ENCODE peak calls at places on chromosome 4, in six cellular contexts. One of them, this sample, is unnamed.

GRCh38 chr4:5632571-5632970 is 75.8 kb downstream of the EVC2 start:
- DNase-seq in activated CD4-positive, alpha-beta T cell treated with anti-CD3 and anti-CD28 coated beads for 1 hour: no peak
- DNase-seq in mesothelial cell of epicardium: no peak
- DNase-seq in adipocyte: no peak
- DNase-seq in stimulated activated naive CD8-positive, alpha-beta T cell treated with anti-CD3 and anti-CD28 coated beads, Interleukin-15, amount 100 ng/mL, for 72 hours: no peak
- DNase-seq in EH: no peak
- DNase-seq in this sample: no peak

GRCh38 chr4:4491396-4491893 is 50.4 kb downstream of the STX18 start:
- DNase-seq in activated CD4-positive, alpha-beta T cell treated with anti-CD3 and anti-CD28 coated beads for 1 hour: no peak
- DNase-seq in mesothelial cell of epicardium: no peak
- DNase-seq in adipocyte: no peak
- DNase-seq in stimulated activated naive CD8-positive, alpha-beta T cell treated with anti-CD3 and anti-CD28 coated beads, Interleukin-15, amount 100 ng/mL, for 72 hours: no peak
- DNase-seq in EH: no peak
- DNase-seq in this sample: no peak

GRCh38 chr4:119659576-119659975 is 31.0 kb upstream of the PDE5A start:
- DNase-seq in activated CD4-positive, alpha-beta T cell treated with anti-CD3 and anti-CD28 coated beads for 1 hour: no peak
- DNase-seq in mesothelial cell of epicardium: no peak
- DNase-seq in adipocyte: peak; percentile 50
- DNase-seq in stimulated activated naive CD8-positive, alpha-beta T cell treated with anti-CD3 and anti-CD28 coated beads, Interleukin-15, amount 100 ng/mL, for 72 hours: no peak
- DNase-seq in EH: peak; percentile 81
- DNase-seq in this sample: no peak

GRCh38 chr4:139556071-139556734 is at the start of gene SETD7:
- DNase-seq in activated CD4-positive, alpha-beta T cell treated with anti-CD3 and anti-CD28 coated beads for 1 hour: peak; percentile 26
- DNase-seq in mesothelial cell of epicardium: peak; percentile 44
- DNase-seq in adipocyte: peak; percentile 88
- DNase-seq in stimulated activated naive CD8-positive, alpha-beta T cell treated with anti-CD3 and anti-CD28 coated beads, Interleukin-15, amount 100 ng/mL, for 72 hours: peak; percentile 59
- DNase-seq in EH: peak; percentile 87
- DNase-seq in this sample: peak; percentile 89

GRCh38 chr4:77035153-77035552 is 40.6 kb downstream of the CCNI start:
- DNase-seq in activated CD4-positive, alpha-beta T cell treated with anti-CD3 and anti-CD28 coated beads for 1 hour: no peak
- DNase-seq in mesothelial cell of epicardium: no peak
- DNase-seq in adipocyte: no peak
- DNase-seq in stimulated activated naive CD8-positive, alpha-beta T cell treated with anti-CD3 and anti-CD28 coated beads, Interleukin-15, amount 100 ng/mL, for 72 hours: no peak
- DNase-seq in EH: no peak
- DNase-seq in this sample: no peak

GRCh38 chr4:128516568-128516967 is 229.0 kb upstream of the PGRMC2 start:
- DNase-seq in activated CD4-positive, alpha-beta T cell treated with anti-CD3 and anti-CD28 coated beads for 1 hour: no peak
- DNase-seq in mesothelial cell of epicardium: no peak
- DNase-seq in adipocyte: peak; percentile 87
- DNase-seq in stimulated activated naive CD8-positive, alpha-beta T cell treated with anti-CD3 and anti-CD28 coated beads, Interleukin-15, amount 100 ng/mL, for 72 hours: no peak
- DNase-seq in EH: peak; percentile 89
- DNase-seq in this sample: no peak

GRCh38 chr4:154208424-154208823 is 283.2 kb downstream of the DCHS2 start:
- DNase-seq in activated CD4-positive, alpha-beta T cell treated with anti-CD3 and anti-CD28 coated beads for 1 hour: no peak
- DNase-seq in mesothelial cell of epicardium: no peak
- DNase-seq in adipocyte: no peak
- DNase-seq in stimulated activated naive CD8-positive, alpha-beta T cell treated with anti-CD3 and anti-CD28 coated beads, Interleukin-15, amount 100 ng/mL, for 72 hours: no peak
- DNase-seq in EH: no peak
- DNase-seq in this sample: no peak

GRCh38 chr4:174522183-174523002 is at the start of gene HPGD:
- DNase-seq in activated CD4-positive, alpha-beta T cell treated with anti-CD3 and anti-CD28 coated beads for 1 hour: peak; percentile 24
- DNase-seq in mesothelial cell of epicardium: peak; percentile 33
- DNase-seq in adipocyte: peak; percentile 72
- DNase-seq in stimulated activated naive CD8-positive, alpha-beta T cell treated with anti-CD3 and anti-CD28 coated beads, Interleukin-15, amount 100 ng/mL, for 72 hours: peak; percentile 86
- DNase-seq in EH: no peak
- DNase-seq in this sample: no peak

GRCh38 chr4:123624959-123625358 is 228.4 kb downstream of the SPRY1 start:
- DNase-seq in activated CD4-positive, alpha-beta T cell treated with anti-CD3 and anti-CD28 coated beads for 1 hour: no peak
- DNase-seq in mesothelial cell of epicardium: no peak
- DNase-seq in adipocyte: no peak
- DNase-seq in stimulated activated naive CD8-positive, alpha-beta T cell treated with anti-CD3 and anti-CD28 coated beads, Interleukin-15, amount 100 ng/mL, for 72 hours: no peak
- DNase-seq in EH: no peak
- DNase-seq in this sample: no peak

GRCh38 chr4:109275346-109275745 is 27.1 kb downstream of the COL25A1 start:
- DNase-seq in activated CD4-positive, alpha-beta T cell treated with anti-CD3 and anti-CD28 coated beads for 1 hour: no peak
- DNase-seq in mesothelial cell of epicardium: no peak
- DNase-seq in adipocyte: no peak
- DNase-seq in stimulated activated naive CD8-positive, alpha-beta T cell treated with anti-CD3 and anti-CD28 coated beads, Interleukin-15, amount 100 ng/mL, for 72 hours: no peak
- DNase-seq in EH: no peak
- DNase-seq in this sample: no peak

This sample was measured in midbrain.